ENCODE peak calls at places on chromosome 1, in five cellular contexts. J, D, W, M and Z are unnamed samples.
A peak's percentile ranks its signal among the peaks of the same experiment; 100 is the strongest.

GRCh38 chr1:163747261-163747660 is 425.5 kb downstream of the NUF2 start:
- DNase-seq in M (peak; percentile 73), D (no peak), J (no peak), W (no peak), Z (no peak)

GRCh38 chr1:66523502-66523901 is 10.5 kb upstream of the SGIP1 start:
- DNase-seq in W (no peak), M (no peak), D (no peak), J (no peak), Z (no peak)

GRCh38 chr1:168706376-168706995 is 22.5 kb downstream of the DPT start:
- DNase-seq in D (no peak), W (no peak), J (no peak), M (peak; percentile 35), Z (no peak)

GRCh38 chr1:201850053-201850397 is 21.1 kb downstream of the IPO9 start:
- DNase-seq in D (peak; percentile 89), M (peak; percentile 86), W (no peak), J (no peak), Z (no peak)

GRCh38 chr1:4001461-4001860 is 101.4 kb upstream of the C1orf174 start:
- DNase-seq in M (no peak), D (no peak), W (no peak), J (no peak), Z (no peak)

GRCh38 chr1:108154323-108154722 is 45.8 kb downstream of the SLC25A24 start:
- DNase-seq in M (no peak), W (no peak), D (peak; percentile 52), J (no peak), Z (no peak)

GRCh38 chr1:245155186-245156040 is 628 bp downstream of the KIF26B start:
- DNase-seq in J (no peak), M (peak; percentile 64), W (no peak), D (no peak), Z (no peak)

GRCh38 chr1:185551008-185551407 is 183.2 kb upstream of the HMCN1 start:
- DNase-seq in W (no peak), J (no peak), D (no peak), M (no peak), Z (no peak)

GRCh38 chr1:207619833-207620572 is 24.9 kb upstream of the CR1L start:
- DNase-seq in J (peak; percentile 7), W (no peak), D (peak; percentile 61), M (peak; percentile 81), Z (peak; percentile 27)

GRCh38 chr1:166601650-166602049 is 237.6 kb upstream of the POGK start:
- DNase-seq in D (no peak), M (no peak), W (no peak), J (no peak), Z (no peak)

GRCh38 chr1:237091691-237092090 is 49.7 kb downstream of the RYR2 start:
- DNase-seq in J (no peak), M (no peak), D (no peak), W (no peak), Z (no peak)

GRCh38 chr1:161946071-161946987 is 77.3 kb downstream of the OLFML2B start:
- DNase-seq in M (peak; percentile 64), J (no peak), D (peak; percentile 30), W (no peak), Z (no peak)

GRCh38 chr1:244082969-244083368 is 31.9 kb downstream of the ZBTB18 start:
- DNase-seq in J (no peak), D (no peak), W (no peak), M (no peak), Z (no peak)

GRCh38 chr1:112002525-112002924 is 13.1 kb upstream of the KCND3 start:
- DNase-seq in W (no peak), J (no peak), M (no peak), D (no peak), Z (no peak)

GRCh38 chr1:212668477-212668876 is 31.2 kb downstream of the BATF3 start:
- DNase-seq in M (no peak), D (no peak), J (no peak), W (no peak), Z (no peak)

GRCh38 chr1:222420621-222421020 is 127.3 kb downstream of the HHIPL2 start:
- DNase-seq in M (no peak), J (no peak), W (peak; percentile 3), D (no peak), Z (no peak)

GRCh38 chr1:60068393-60069045 is 5.1 kb downstream of the C1orf87 start:
- DNase-seq in D (peak; percentile 68), W (no peak), J (no peak), M (peak; percentile 80), Z (no peak)

GRCh38 chr1:197269053-197269452 is 1.0 kb downstream of the CRB1 start:
- DNase-seq in M (no peak), J (peak; percentile 39), W (no peak), D (no peak), Z (peak; percentile 78)

GRCh38 chr1:115714572-115715141 is 53.9 kb downstream of the CASQ2 start:
- DNase-seq in W (no peak), M (no peak), J (no peak), D (no peak), Z (no peak)